ENCODE peak calls at places on chromosomes 2 and 18, in five cellular contexts. H is stomach, Q is fibroblast of lung, P is brain microvascular endothelial cell, R is tibial artery. D is an unnamed sample.

GRCh38 chr2:37570773-37571570 is 100.5 kb downstream of the CDC42EP3 start:
- DNase-seq in H (no peak), P (peak; percentile 97), Q (peak; percentile 79), R (peak; percentile 69), D (no peak)

GRCh38 chr2:241564596-241565411 is 6.3 kb downstream of the BOK start:
- DNase-seq in R (no peak), Q (no peak), H (no peak), P (no peak), D (no peak)

GRCh38 chr2:214830794-214831346 is 21.4 kb upstream of the BARD1 start:
- DNase-seq in P (peak; percentile 27), R (no peak), Q (peak; percentile 50), H (no peak), D (no peak)

GRCh38 chr2:171999125-171999524 is 628 bp upstream of the METAP1D start:
- DNase-seq in P (no peak), Q (peak; percentile 2), R (no peak), H (no peak), D (no peak)

GRCh38 chr2:183081908-183082307 is 3.4 kb downstream of the DUSP19 start:
- DNase-seq in P (no peak), R (no peak), Q (peak; percentile 41), H (no peak), D (no peak)

GRCh38 chr18:72541871-72542690 is 2.1 kb downstream of the CBLN2 start:
- DNase-seq in H (no peak), Q (no peak), R (no peak), P (no peak), D (no peak)

GRCh38 chr18:48787523-48788151 is 163.1 kb downstream of the SMAD7 start:
- DNase-seq in Q (no peak), H (no peak), R (peak; percentile 16), P (peak; percentile 70), D (no peak)

GRCh38 chr18:33837191-33837590 is 259.2 kb downstream of the ASXL3 start:
- DNase-seq in H (no peak), P (no peak), Q (no peak), R (no peak), D (no peak)

GRCh38 chr2:133561045-133561852 is 7.0 kb downstream of the NCKAP5 start:
- DNase-seq in R (no peak), Q (peak; percentile 91), H (no peak), P (peak; percentile 65), D (peak; percentile 71)

GRCh38 chr2:122307772-122308171 is 552.3 kb downstream of the TSN start:
- DNase-seq in Q (no peak), P (no peak), H (no peak), R (no peak), D (no peak)

GRCh38 chr2:58535182-58535581 is 294.1 kb upstream of the FANCL start:
- DNase-seq in R (no peak), P (no peak), H (no peak), Q (no peak), D (no peak)

GRCh38 chr2:137945229-137945628 is 19.0 kb upstream of the HNMT start:
- DNase-seq in H (no peak), R (no peak), P (no peak), Q (no peak), D (no peak)

GRCh38 chr2:6017887-6018286 is 325.7 kb downstream of the SOX11 start:
- DNase-seq in Q (no peak), H (no peak), R (no peak), P (no peak), D (no peak)

DNA sequence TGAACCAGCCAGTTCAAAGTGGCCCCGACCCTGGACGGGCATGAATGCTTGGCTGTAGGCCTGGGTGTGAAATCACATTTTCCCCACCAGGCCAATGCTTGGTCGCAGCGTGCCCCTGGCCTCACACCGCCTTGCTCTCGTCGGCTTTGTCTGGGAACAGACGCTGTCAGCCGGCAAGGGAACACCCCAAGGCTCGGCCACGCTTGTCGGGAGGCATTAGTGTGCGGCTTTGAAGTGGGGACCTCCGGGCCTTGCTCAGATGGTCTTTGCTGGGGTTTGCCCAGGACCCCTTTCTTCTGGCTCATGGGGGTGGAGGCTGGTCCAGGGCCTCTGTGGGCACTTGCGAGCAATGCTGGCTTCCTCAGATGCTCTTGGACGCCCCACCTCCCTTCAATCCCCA is 79.1 kb downstream of the INHBB start:
- DNase-seq in Q (no peak), P (no peak), R (no peak), H (no peak), D (no peak)
- H3K27me3 ChIP-seq in Q (peaks cover 14% of the 10 kb centered on the region), P (peaks cover 29% of the 10 kb centered on the region), R (no peaks in the 10 kb centered on the region), H (no peaks in the 10 kb centered on the region), D (peaks cover 71% of the 10 kb centered on the region)

GRCh38 chr2:150475479-150476212 is 11.8 kb downstream of the RND3 start:
- DNase-seq in R (no peak), H (no peak), P (no peak), Q (peak; percentile 78), D (no peak)

GRCh38 chr2:150472122-150472899 is 15.2 kb downstream of the RND3 start:
- DNase-seq in H (peak; percentile 39), Q (peak; percentile 86), P (peak; percentile 93), R (peak; percentile 63), D (no peak)

GRCh38 chr2:150474326-150475074 is 13.0 kb downstream of the RND3 start:
- DNase-seq in Q (peak; percentile 37), R (no peak), H (no peak), P (no peak), D (no peak)

GRCh38 chr2:150476213-150476740 is 11.2 kb downstream of the RND3 start:
- DNase-seq in H (no peak), P (no peak), R (no peak), Q (peak; percentile 72), D (no peak)

DNA sequence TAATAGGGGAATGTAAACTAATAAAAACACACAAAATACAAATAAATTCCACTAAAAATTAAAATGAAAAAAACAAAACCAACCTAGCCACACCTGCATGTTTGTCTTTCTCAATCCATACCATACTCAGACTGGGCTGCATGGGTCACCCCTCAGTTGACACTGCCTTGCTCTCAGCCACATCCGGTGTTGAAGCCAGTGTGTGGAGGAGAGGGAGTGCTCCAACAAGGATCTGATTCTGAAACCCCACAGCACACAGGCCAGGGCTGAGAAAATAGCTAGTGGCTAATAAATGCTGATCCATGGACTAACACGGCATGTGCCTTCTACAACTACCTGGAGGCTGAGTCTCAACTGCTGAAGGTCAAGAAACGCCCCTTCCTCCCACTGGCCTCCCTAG is 13.7 kb downstream of the RND3 start:
- DNase-seq in R (no peak), H (no peak), P (no peak), Q (no peak), D (no peak)
- H3K4me3 ChIP-seq in R (no peak overlapping the region), H (no peak overlapping the region), P (no peak overlapping the region), Q (no peak overlapping the region), D (peak overlapping the region; percentile 34)

DNA sequence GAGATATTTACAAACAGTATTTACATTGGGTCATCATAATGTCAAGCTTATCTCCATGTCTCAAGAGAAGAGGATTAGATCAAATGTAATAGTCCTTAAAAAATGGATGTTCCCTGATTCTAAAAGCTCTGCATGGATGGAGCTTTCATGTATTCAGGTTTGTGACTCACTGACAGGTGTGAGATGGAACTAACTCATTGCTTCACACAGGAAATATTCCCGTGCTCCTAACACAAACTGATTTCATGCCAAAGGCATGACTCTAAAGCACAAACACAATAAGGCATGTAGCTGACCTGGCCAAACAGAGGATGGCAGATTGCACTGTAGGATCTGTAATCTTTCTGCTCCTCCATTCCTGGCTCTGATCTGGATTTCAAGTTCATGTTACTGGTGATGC is 110.0 kb downstream of the ALK start:
- DNase-seq in Q (no peak), P (no peak), R (no peak), H (no peak), D (no peak)
- H3K27me3 ChIP-seq in Q (no peaks in the 10 kb centered on the region), P (no peaks in the 10 kb centered on the region), R (no peaks in the 10 kb centered on the region), H (no peaks in the 10 kb centered on the region), D (peaks cover 7% of the 10 kb centered on the region)

GRCh38 chr2:45167885-45168284 is 158.6 kb upstream of the SIX2 start:
- DNase-seq in H (no peak), Q (no peak), P (no peak), R (no peak), D (no peak)

GRCh38 chr2:45169339-45170190 is 160.3 kb upstream of the SIX2 start:
- DNase-seq in Q (no peak), R (no peak), H (no peak), P (peak; percentile 17), D (no peak)

GRCh38 chr2:45170976-45171514 is 161.8 kb upstream of the SIX2 start:
- DNase-seq in P (peak; percentile 50), H (no peak), Q (peak; percentile 61), R (no peak), D (no peak)

GRCh38 chr2:45170191-45170975 is 161.1 kb upstream of the SIX2 start:
- DNase-seq in P (peak; percentile 28), Q (no peak), R (no peak), H (no peak), D (no peak)

DNA sequence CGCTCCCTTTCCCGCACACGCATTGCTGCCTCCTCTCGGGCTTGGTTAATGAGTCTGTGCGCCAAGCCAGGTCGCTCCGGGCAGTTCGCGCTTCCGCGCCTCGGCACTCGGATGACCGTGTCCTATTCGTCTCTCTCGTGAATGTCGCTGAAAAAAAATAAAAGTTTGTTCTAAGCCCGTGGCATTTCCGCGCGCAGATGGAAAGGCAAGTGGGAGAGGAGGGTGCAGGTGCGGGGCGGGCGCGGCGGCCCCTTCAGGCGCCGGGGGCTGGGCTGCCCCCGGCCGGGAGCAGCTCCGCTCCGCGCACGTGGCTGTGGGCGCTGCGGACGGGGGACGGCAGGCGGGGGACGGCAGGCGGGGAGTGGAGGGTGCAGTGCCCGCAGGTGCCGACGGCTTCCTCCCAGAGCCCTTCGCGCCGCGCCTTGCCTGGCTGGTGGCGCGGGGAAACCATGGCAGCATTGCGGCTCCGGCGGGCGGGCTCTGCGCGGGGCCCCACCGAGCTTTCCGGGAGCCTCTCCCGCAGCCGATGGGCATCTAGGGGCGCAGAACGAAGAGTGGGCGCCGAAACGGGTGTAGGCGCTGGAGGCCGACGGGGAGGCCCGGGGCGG is 159.6 kb upstream of the SIX2 start:
- DNase-seq in P (no peak), H (no peak), Q (no peak), R (no peak), D (no peak)
- H3K4me3 ChIP-seq in P (peak overlapping the region; percentile 59), H (peak overlapping the region; percentile 47), Q (no peak overlapping the region), R (peak overlapping the region; percentile 61), D (peak overlapping the region; percentile 45)

DNA sequence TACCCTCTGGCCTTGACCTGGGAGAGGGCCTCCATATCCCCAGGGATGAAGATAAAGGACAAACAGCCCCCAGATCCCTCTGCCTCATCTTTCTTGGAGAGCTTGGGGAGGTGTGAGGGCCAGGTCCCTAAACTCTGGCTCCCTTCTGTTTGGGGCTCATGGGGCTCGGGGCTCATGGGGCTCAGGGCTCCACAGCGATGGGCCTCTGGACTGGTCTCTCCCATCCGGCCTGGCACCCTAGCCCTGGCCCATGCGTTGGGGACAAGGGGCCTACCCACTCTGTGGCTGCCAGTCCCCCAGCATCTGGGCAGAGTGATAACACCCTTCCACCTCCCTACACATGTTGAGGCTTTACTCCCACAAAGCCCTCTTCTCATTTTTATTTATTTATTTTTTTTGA is 29.2 kb upstream of the PTMA start:
- DNase-seq in P (no peak), H (no peak), R (no peak), Q (no peak), D (no peak)
- H3K27me3 ChIP-seq in P (no peaks in the 10 kb centered on the region), H (no peaks in the 10 kb centered on the region), R (no peaks in the 10 kb centered on the region), Q (no peaks in the 10 kb centered on the region), D (no peaks in the 10 kb centered on the region)

D was measured in AG04450.